ENCODE peak calls at places on chromosomes 3 and 15, in four cellular contexts. F is foreskin fibroblast, U is lower lobe of right lung, X is B cell. P is an unnamed sample.

GRCh38 chr15:90529369-90530249 is at the start of gene CRTC3:
- DNase-seq in F (peak; percentile 44), U (peak; percentile 73), X (peak; percentile 76), P (peak; percentile 92)

GRCh38 chr15:68415501-68416157 is 16.3 kb downstream of the ITGA11 start:
- DNase-seq in F (no peak), U (no peak), X (no peak), P (no peak)

GRCh38 chr3:107985496-107985895 is 105.3 kb downstream of the CD47 start:
- DNase-seq in F (no peak), U (no peak), X (peak; percentile 30), P (peak; percentile 42)

GRCh38 chr3:136332776-136333175 is 82.6 kb downstream of the PCCB start:
- DNase-seq in F (peak; percentile 65), U (no peak), X (no peak), P (no peak)

GRCh38 chr3:150248116-150248864 is 159.8 kb upstream of the TSC22D2 start:
- DNase-seq in F (peak; percentile 59), U (no peak), X (no peak), P (no peak)

GRCh38 chr15:43974852-43975251 is 148.1 kb downstream of the WDR76 start:
- DNase-seq in F (no peak), U (no peak), X (no peak), P (peak; percentile 23)

GRCh38 chr15:63339836-63340235 is 41.8 kb downstream of the CA12 start:
- DNase-seq in F (no peak), U (no peak), X (no peak), P (no peak)

GRCh38 chr3:141625506-141625905 is 112.6 kb upstream of the RNF7 start:
- DNase-seq in F (peak; percentile 21), U (no peak), X (no peak), P (no peak)

GRCh38 chr15:77144028-77144427 is 73.1 kb upstream of the TSPAN3 start:
- DNase-seq in F (peak; percentile 29), U (no peak), X (no peak), P (no peak)

GRCh38 chr3:183862610-183863009 is 22.1 kb downstream of the PARL start:
- DNase-seq in F (no peak), U (no peak), X (no peak), P (no peak)

GRCh38 chr15:88658972-88659931 is 20.4 kb downstream of the ISG20 start:
- DNase-seq in F (peak; percentile 43), U (no peak), X (no peak), P (no peak)

GRCh38 chr15:57114070-57114469 is 195.6 kb downstream of the TCF12 start:
- DNase-seq in F (no peak), U (no peak), X (no peak), P (no peak)

GRCh38 chr15:41773332-41773728 is 954 bp upstream of the MAPKBP1 start:
- DNase-seq in F (no peak), U (no peak), X (no peak), P (no peak)

GRCh38 chr15:71043373-71043772 is 71.9 kb upstream of the THSD4 start:
- DNase-seq in F (no peak), U (no peak), X (no peak), P (no peak)

GRCh38 chr15:45328663-45329062 is 49.7 kb downstream of the GATM start:
- DNase-seq in F (no peak), U (no peak), X (no peak), P (no peak)

GRCh38 chr3:63900459-63900858 is 11.7 kb downstream of the SCAANT1 start:
- DNase-seq in F (no peak), U (no peak), X (no peak), P (no peak)

GRCh38 chr15:68010366-68010765 is 43.7 kb upstream of the PIAS1 start:
- DNase-seq in F (no peak), U (no peak), X (no peak), P (no peak)

GRCh38 chr3:173411288-173412064 is 13.9 kb downstream of the NLGN1 start:
- DNase-seq in F (peak; percentile 20), U (peak; percentile 52), X (no peak), P (no peak)

GRCh38 chr15:62277816-62278394 is 112.8 kb upstream of the C2CD4B start:
- DNase-seq in F (no peak), U (no peak), X (no peak), P (no peak)
- TF ChIP-seq CTCF in F (no peak), U (no peak), X (no peak), P (no peak)

DNA sequence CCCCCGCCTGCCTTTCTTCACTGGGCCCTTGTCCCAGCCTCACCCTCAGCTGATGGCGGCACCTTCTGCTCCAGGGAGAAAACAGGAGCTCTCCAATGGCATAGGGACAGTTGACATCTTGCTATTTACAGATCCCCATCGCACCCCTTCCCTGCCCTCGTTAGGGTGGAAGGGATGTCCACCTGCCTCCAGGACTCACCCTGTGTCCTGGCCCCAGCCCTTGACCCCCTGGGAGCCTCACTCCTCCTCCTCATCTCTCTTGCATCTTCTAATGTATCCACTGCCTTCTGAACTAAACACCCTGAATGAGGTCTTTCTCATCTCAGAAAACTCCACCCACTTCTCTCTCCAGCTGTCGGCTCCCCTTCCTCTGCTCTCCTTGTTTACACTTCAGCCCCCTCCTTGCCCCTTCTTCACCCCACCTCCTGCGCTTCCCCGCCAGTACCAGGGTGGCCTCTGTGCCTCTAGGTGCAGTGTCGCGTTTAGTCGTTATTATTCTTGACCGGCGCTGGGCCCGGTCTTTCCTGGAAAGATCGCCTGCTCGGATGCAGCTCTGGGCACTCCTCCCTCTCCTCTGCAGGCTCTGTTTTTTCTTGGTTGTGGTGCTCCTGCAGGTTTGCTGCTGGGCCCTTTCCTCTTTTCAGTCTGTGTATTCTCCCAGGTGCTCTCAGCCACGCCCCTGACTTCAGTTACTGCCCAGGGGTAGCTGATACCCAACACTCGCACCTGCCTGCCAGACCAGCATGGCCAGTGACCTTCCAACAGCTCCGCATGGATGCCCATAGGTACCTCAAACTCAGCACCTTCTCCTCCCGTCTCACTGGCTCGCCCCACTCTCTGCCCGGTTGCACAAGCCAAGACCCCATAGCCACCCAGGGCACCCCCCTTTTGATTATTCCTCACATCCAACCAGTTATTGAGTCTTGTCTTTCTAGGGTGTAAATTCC is 42.9 kb downstream of the PML start:
- DNase-seq in F (no peak), U (no peak), X (no peak), P (no peak)
- TF ChIP-seq CTCF in F (no peak), U (no peak), X (no peak), P (no peak)

DNA sequence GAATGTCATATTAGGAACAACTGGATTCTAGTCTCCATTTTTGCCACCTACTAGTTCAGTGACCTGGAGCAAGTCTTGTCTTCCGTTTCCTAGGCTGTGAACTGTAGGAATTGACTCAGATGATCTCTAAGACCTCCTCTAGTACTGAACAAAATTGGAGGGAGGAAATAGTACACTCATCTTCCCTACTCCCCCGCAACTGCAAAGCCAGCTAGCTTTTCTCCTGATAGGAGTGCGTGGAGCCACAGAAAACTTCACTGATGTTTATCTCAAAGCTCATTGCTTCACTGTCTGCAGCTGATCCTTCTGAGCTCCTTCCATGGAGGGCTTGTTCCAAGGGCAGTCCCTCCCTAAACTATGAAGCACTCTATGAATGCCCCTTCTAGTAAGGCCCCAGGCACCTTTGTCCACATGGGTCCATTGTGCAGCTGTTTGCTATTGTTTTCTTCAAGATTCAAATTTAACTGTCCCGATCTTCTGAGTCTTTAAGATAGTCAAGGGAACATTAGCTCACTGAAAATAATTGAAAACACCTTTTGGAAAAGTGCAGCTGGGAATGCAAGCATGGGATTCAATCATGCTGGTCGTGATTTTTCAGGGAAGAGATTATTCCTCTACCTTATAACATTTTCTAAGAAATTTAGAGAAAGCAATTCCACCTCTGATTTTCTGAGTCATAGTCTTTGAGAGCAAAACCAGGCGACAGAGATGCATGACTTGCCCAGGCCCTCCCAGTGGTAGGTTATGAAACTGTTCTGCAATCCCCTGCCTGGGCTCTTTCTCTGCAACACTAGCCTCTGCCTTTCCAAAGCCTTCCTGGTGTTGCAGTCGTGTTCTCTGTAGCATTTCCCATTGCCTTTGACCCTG is 24.3 kb downstream of the FILIP1L start:
- DNase-seq in F (peak; percentile 82), U (no peak), X (no peak), P (peak; percentile 21)
- TF ChIP-seq CTCF in F (peak; percentile 69), U (no peak), X (no peak), P (peak; percentile 39)

GRCh38 chr3:46186856-46187700 is 21.0 kb downstream of the CCR1 start:
- DNase-seq in F (no peak), U (no peak), X (peak; percentile 70), P (peak; percentile 66)
- TF ChIP-seq CTCF in F (no peak), U (no peak), X (no peak), P (no peak)

DNA sequence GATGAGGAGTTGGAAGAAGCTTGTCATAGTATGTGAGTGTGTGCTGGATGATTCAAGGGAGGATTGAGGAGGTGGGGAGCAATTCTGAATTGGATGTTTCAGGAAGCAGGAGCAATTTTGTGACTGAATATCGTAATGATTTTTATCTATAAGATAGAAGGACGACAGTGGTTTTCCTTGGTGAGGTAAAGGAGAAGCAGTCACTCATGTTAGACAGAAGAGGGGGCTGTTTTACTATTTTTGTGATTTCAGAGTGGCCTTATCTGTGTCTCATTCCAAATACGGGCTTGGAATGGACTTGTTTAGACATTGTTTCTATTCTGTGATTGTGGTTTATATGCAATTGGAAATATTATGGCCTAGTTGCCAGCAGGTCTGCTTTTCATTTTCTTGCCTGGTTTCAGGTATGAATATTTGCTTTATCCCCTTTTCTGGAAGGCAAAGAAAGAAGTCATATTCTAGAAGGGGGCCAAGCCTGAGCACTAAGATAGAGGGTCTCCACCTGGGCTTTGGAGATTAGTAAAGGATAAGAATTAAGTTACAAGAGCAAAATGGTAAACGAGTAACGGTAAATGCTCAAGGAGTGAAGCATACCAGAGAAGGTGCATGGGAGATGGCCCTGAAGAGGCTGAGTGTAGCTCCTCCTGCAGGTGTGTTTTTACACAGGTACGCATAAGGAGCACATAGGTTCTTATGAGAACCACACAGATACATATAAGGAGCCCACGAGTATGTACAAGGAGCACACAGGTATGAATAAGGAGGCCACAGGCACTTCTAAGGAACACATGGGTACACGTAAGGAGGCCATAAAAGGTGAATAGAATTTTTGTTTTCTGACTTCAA is 124.6 kb upstream of the KCNAB1 start:
- DNase-seq in F (peak; percentile 21), U (no peak), X (peak; percentile 10), P (peak; percentile 20)
- TF ChIP-seq CTCF in F (peak; percentile 56), U (peak; percentile 38), X (peak; percentile 27), P (peak; percentile 34)

GRCh38 chr3:13282528-13282985 is 137.6 kb downstream of the NUP210 start:
- DNase-seq in F (no peak), U (peak; percentile 39), X (peak; percentile 58), P (peak; percentile 62)

GRCh38 chr3:13283877-13284264 is 136.3 kb downstream of the NUP210 start:
- DNase-seq in F (no peak), U (no peak), X (no peak), P (no peak)

GRCh38 chr3:13281657-13282527 is 138.2 kb downstream of the NUP210 start:
- DNase-seq in F (no peak), U (peak; percentile 50), X (peak; percentile 29), P (no peak)

GRCh38 chr3:13285007-13285567 is 135.0 kb downstream of the NUP210 start:
- DNase-seq in F (no peak), U (peak; percentile 18), X (no peak), P (no peak)

GRCh38 chr3:13282986-13283876 is 136.9 kb downstream of the NUP210 start:
- DNase-seq in F (no peak), U (peak; percentile 40), X (peak; percentile 66), P (peak; percentile 69)
- TF ChIP-seq CTCF in F (no peak), U (peak; percentile 2), X (peak; percentile 49), P (peak; percentile 34)

DNA sequence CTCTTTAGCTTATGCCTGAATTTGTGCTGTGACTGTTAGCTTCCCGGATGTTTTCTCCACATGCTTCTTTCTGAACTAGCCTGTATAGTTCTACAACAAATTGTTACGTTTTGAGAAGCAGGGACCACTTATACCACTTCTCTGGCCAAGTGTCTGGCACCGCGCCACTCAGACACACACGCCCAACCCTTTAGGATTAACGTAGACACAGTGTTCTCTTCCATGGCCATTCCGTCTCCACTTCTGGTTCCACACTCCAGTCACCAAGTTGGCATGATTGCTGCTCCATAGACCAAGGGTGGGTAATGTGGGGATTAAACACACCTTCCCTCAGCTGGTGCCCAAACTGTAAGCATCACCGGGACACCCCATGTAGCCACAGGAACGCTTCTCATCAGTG is 751 bp upstream of the TMEM108 start:
- DNase-seq in F (no peak), U (peak; percentile 78), X (no peak), P (peak; percentile 14)
- TF ChIP-seq CTCF in F (no peak), U (no peak), X (no peak), P (no peak)